ENCODE peak calls at places on chromosomes 4 and X, in five cellular contexts. U, C, R, Y and L are unnamed samples.
A peak's percentile ranks its signal among the peaks of the same experiment; 100 is the strongest.

GRCh38 chr4:88188738-88189417 is 30.4 kb upstream of the ABCG2 start:
- ATAC-seq in U (no peak), C (no peak), R (no peak), Y (no peak), L (peak; percentile 80)

GRCh38 chr4:6732441-6733357 is 16.7 kb downstream of the BLOC1S4 start:
- ATAC-seq in U (peak; percentile 86), C (peak; percentile 87), R (peak; percentile 86), Y (peak; percentile 94), L (peak; percentile 91)

GRCh38 chr4:87849612-87850011 is 16.8 kb downstream of the MEPE start:
- ATAC-seq in U (peak; percentile 49), C (peak; percentile 45), R (no peak), Y (peak; percentile 30), L (no peak)

GRCh38 chr4:137541866-137542648 is 9.8 kb upstream of the PCDH18 start:
- ATAC-seq in U (no peak), C (no peak), R (no peak), Y (no peak), L (no peak)

GRCh38 chrX:40244116-40244515 is 146.4 kb upstream of the BCOR start:
- ATAC-seq in U (no peak), C (no peak), R (no peak), Y (no peak), L (no peak)

GRCh38 chr4:106080376-106080775 is 185.1 kb downstream of the NPNT start:
- ATAC-seq in U (no peak), C (no peak), R (no peak), Y (no peak), L (peak; percentile 11)

GRCh38 chrX:113399501-113400192 is 559.0 kb upstream of the AMOT start:
- ATAC-seq in U (peak; percentile 89), C (no peak), R (no peak), Y (no peak), L (no peak)

GRCh38 chr4:177480796-177481195 is 38.6 kb upstream of the AGA start:
- ATAC-seq in U (no peak), C (no peak), R (no peak), Y (no peak), L (no peak)

GRCh38 chr4:87530868-87531267 is 1.7 kb upstream of the SPARCL1 start:
- ATAC-seq in U (no peak), C (peak; percentile 96), R (peak; percentile 16), Y (peak; percentile 91), L (peak; percentile 61)

GRCh38 chrX:110142096-110142495 is 139.2 kb downstream of the TMEM164 start:
- ATAC-seq in U (no peak), C (peak; percentile 39), R (no peak), Y (peak; percentile 40), L (peak; percentile 96)

GRCh38 chr4:74021617-74022016 is 16.9 kb downstream of the CXCL3 start:
- ATAC-seq in U (no peak), C (no peak), R (peak; percentile 35), Y (no peak), L (no peak)

GRCh38 chrX:10833299-10834169 is 213.1 kb upstream of the MID1 start:
- ATAC-seq in U (peak; percentile 67), C (peak; percentile 79), R (peak; percentile 90), Y (peak; percentile 59), L (peak; percentile 82)

GRCh38 chr4:23759066-23759465 is 130.8 kb downstream of the PPARGC1A start:
- ATAC-seq in U (no peak), C (peak; percentile 91), R (no peak), Y (peak; percentile 30), L (no peak)

GRCh38 chr4:40613456-40613855 is 16.2 kb downstream of the RBM47 start:
- ATAC-seq in U (no peak), C (no peak), R (no peak), Y (no peak), L (no peak)

GRCh38 chr4:40228497-40229365 is 31.9 kb downstream of the RHOH start:
- ATAC-seq in U (peak; percentile 71), C (no peak), R (no peak), Y (no peak), L (no peak)

GRCh38 chrX:16970977-16971376 is 24.5 kb downstream of the REPS2 start:
- ATAC-seq in U (no peak), C (no peak), R (no peak), Y (no peak), L (no peak)

GRCh38 chr4:61853041-61853440 is 652.9 kb downstream of the ADGRL3 start:
- ATAC-seq in U (no peak), C (no peak), R (no peak), Y (no peak), L (no peak)

GRCh38 chr4:3768842-3769641 is 2.9 kb downstream of the ADRA2C start:
- ATAC-seq in U (peak; percentile 2), C (no peak), R (no peak), Y (no peak), L (no peak)

GRCh38 chr4:104128031-104128849 is 366.5 kb downstream of the CXXC4 start:
- ATAC-seq in U (peak; percentile 68), C (no peak), R (peak; percentile 82), Y (no peak), L (no peak)

GRCh38 chr4:186586190-186586589 is 30.8 kb upstream of the MTNR1A start:
- ATAC-seq in U (no peak), C (peak; percentile 46), R (no peak), Y (peak; percentile 76), L (peak; percentile 29)

GRCh38 chrX:77572322-77572721 is 125.1 kb downstream of the FGF16 start:
- ATAC-seq in U (no peak), C (no peak), R (no peak), Y (no peak), L (no peak)

GRCh38 chrX:131060147-131060546 is 2.0 kb downstream of the ARHGAP36 start:
- ATAC-seq in U (no peak), C (no peak), R (peak; percentile 99), Y (no peak), L (no peak)

GRCh38 chrX:124257924-124258706 is 74.3 kb upstream of the TEX13D start:
- ATAC-seq in U (no peak), C (no peak), R (no peak), Y (peak; percentile 57), L (no peak)

GRCh38 chr4:94577136-94577535 is 125.4 kb downstream of the PDLIM5 start:
- ATAC-seq in U (no peak), C (peak; percentile 74), R (peak; percentile 20), Y (peak; percentile 73), L (no peak)

GRCh38 chr4:15781427-15782095 is 3.4 kb downstream of the CD38 start:
- ATAC-seq in U (no peak), C (no peak), R (no peak), Y (no peak), L (no peak)

GRCh38 chrX:9676738-9677097 is 88.9 kb downstream of the GPR143 start:
- ATAC-seq in U (no peak), C (no peak), R (no peak), Y (no peak), L (no peak)

GRCh38 chr4:6562931-6563901 is 11.8 kb upstream of the MAN2B2 start:
- ATAC-seq in U (peak; percentile 38), C (no peak), R (peak; percentile 46), Y (peak; percentile 68), L (peak; percentile 50)

GRCh38 chrX:39283239-39283638 is 482.0 kb downstream of the MID1IP1 start:
- ATAC-seq in U (no peak), C (no peak), R (no peak), Y (no peak), L (no peak)

GRCh38 chr4:85740431-85740861 is 265.5 kb downstream of the ARHGAP24 start:
- ATAC-seq in U (no peak), C (no peak), R (no peak), Y (no peak), L (no peak)

GRCh38 chrX:148316446-148316845 is 184.0 kb upstream of the AFF2 start:
- ATAC-seq in U (no peak), C (no peak), R (no peak), Y (no peak), L (no peak)

GRCh38 chr4:144709793-144710525 is 64.0 kb downstream of the HHIP start:
- ATAC-seq in U (no peak), C (peak; percentile 60), R (peak; percentile 99), Y (peak; percentile 62), L (peak; percentile 59)

GRCh38 chr4:99634742-99635360 is 22.8 kb downstream of the C4orf54 start:
- ATAC-seq in U (no peak), C (no peak), R (no peak), Y (no peak), L (no peak)

GRCh38 chrX:56366901-56367300 is 134.7 kb downstream of the KLF8 start:
- ATAC-seq in U (peak; percentile 43), C (no peak), R (peak; percentile 58), Y (no peak), L (peak; percentile 76)

GRCh38 chr4:38466401-38466800 is 197.6 kb upstream of the KLF3 start:
- ATAC-seq in U (no peak), C (no peak), R (no peak), Y (no peak), L (no peak)

GRCh38 chr4:98293089-98293887 is 32.1 kb downstream of the RAP1GDS1 start:
- ATAC-seq in U (no peak), C (peak; percentile 27), R (no peak), Y (peak; percentile 45), L (no peak)

GRCh38 chr4:27270435-27270834 is 409.8 kb downstream of the STIM2 start:
- ATAC-seq in U (no peak), C (no peak), R (no peak), Y (no peak), L (no peak)

GRCh38 chr4:25953740-25954139 is 39.7 kb downstream of the SMIM20 start:
- ATAC-seq in U (peak; percentile 46), C (peak; percentile 31), R (no peak), Y (peak; percentile 37), L (peak; percentile 77)